ENCODE peak calls at places on chromosomes 4 and X, in six cellular contexts. G is activated CD4-positive, CD25-positive, alpha-beta regulatory T cell treated with anti-CD3 and anti-CD28 coated beads, Interleukin-2, amount 50 U/mL, for 24 hours; W is SK-N-SH treated with all-trans-retinoic acid at 6 μM for 48 hours; J is GM23338; C is effector memory CD8-positive, alpha-beta T cell; L is activated T-cell treated with anti-CD3 and anti-CD28 coated beads, Interleukin-2, amount 50 U/mL, for 4 hours. U is an unnamed sample.

GRCh38 chrX:154827624-154828408 is 6.6 kb downstream of the SMIM9 start:
- ATAC-seq in W (no peak), G (peak), L (peak), C (peak), J (no peak), U (peak)

GRCh38 chr4:139858436-139859225 is 193.0 kb downstream of the MGST2 start:
- ATAC-seq in L (peak), G (peak), W (no peak), J (no peak), C (no peak), U (peak)

GRCh38 chr4:55124337-55125076 is 888 bp downstream of the KDR start:
- ATAC-seq in W (no peak), L (no peak), J (peak), C (no peak), G (no peak), U (no peak)

GRCh38 chrX:135087867-135088266 is 32.5 kb downstream of the ETDB start:
- ATAC-seq in W (no peak), G (no peak), L (no peak), J (no peak), C (no peak), U (no peak)

GRCh38 chr4:114265342-114265741 is 285.9 kb upstream of the ARSJ start:
- ATAC-seq in W (no peak), G (no peak), J (no peak), C (no peak), L (no peak), U (no peak)

GRCh38 chr4:111662496-111662895 is 482.8 kb upstream of the FAM241A start:
- ATAC-seq in L (no peak), G (no peak), C (no peak), W (no peak), J (no peak), U (no peak)

GRCh38 chr4:152565338-152565737 is 29.4 kb upstream of the FBXW7 start:
- ATAC-seq in W (no peak), C (no peak), J (no peak), G (no peak), L (no peak), U (no peak)

GRCh38 chrX:40097492-40098263 is at the start of gene BCOR:
- ATAC-seq in L (peak), C (peak), W (peak), G (peak), J (peak), U (peak)

GRCh38 chr4:187167126-187167525 is 443.5 kb upstream of the FAT1 start:
- ATAC-seq in G (no peak), W (no peak), C (no peak), J (no peak), L (no peak), U (no peak)

GRCh38 chr4:56315041-56315440 is 72.2 kb downstream of the AASDH start:
- ATAC-seq in C (no peak), G (no peak), J (no peak), W (no peak), L (no peak), U (no peak)

GRCh38 chr4:138217567-138217966 is 24.6 kb downstream of the SLC7A11 start:
- ATAC-seq in C (no peak), G (no peak), J (peak), W (no peak), L (no peak), U (no peak)

GRCh38 chrX:21972046-21972445 is 31.5 kb downstream of the SMS start:
- ATAC-seq in C (no peak), L (no peak), J (no peak), W (peak), G (no peak), U (no peak)

GRCh38 chr4:52244773-52245360 is 193.8 kb downstream of the SPATA18 start:
- ATAC-seq in L (no peak), J (no peak), G (no peak), C (no peak), W (no peak), U (no peak)

GRCh38 chr4:74357965-74358364 is 7.0 kb upstream of the EREG start:
- ATAC-seq in J (no peak), C (no peak), G (no peak), W (no peak), L (no peak), U (no peak)

GRCh38 chrX:14829643-14830042 is 43.2 kb downstream of the FANCB start:
- ATAC-seq in G (no peak), C (no peak), L (no peak), J (no peak), W (no peak), U (no peak)

GRCh38 chr4:186920486-186920885 is 196.8 kb upstream of the FAT1 start:
- ATAC-seq in W (no peak), J (no peak), L (no peak), C (no peak), G (no peak), U (no peak)

GRCh38 chr4:32002037-32002747 is 1282.0 kb downstream of the PCDH7 start:
- ATAC-seq in J (no peak), L (no peak), G (no peak), C (no peak), W (no peak), U (no peak)

GRCh38 chrX:35890699-35891098 is 28.8 kb upstream of the CFAP47 start:
- ATAC-seq in G (no peak), C (no peak), L (no peak), W (peak), J (peak), U (no peak)

GRCh38 chr4:1637580-1638271 is 46.4 kb downstream of the FAM53A start:
- ATAC-seq in L (no peak), J (no peak), W (no peak), C (no peak), G (no peak), U (no peak)

GRCh38 chr4:108171541-108172230 is 3.0 kb upstream of the LEF1 start:
- ATAC-seq in W (no peak), L (peak), C (peak), J (peak), G (no peak), U (no peak)

GRCh38 chr4:86564795-86565194 is 29.3 kb upstream of the PTPN13 start:
- ATAC-seq in L (no peak), C (no peak), G (no peak), J (no peak), W (no peak), U (no peak)

GRCh38 chr4:70772929-70773555 is 51.3 kb downstream of the RUFY3 start:
- ATAC-seq in J (no peak), C (no peak), L (no peak), G (no peak), W (no peak), U (no peak)

GRCh38 chrX:43861750-43862149 is 20.5 kb downstream of the MAOB start:
- ATAC-seq in W (no peak), C (no peak), J (no peak), G (no peak), L (no peak), U (no peak)

GRCh38 chr4:139978692-139979091 is 175.3 kb downstream of the MAML3 start:
- ATAC-seq in L (peak), J (no peak), W (no peak), G (peak), C (peak), U (peak)

GRCh38 chr4:103091601-103092223 is 7.9 kb downstream of the BDH2 start:
- ATAC-seq in W (peak), J (peak), G (peak), L (peak), C (peak), U (peak)

GRCh38 chr4:10161840-10162239 is 45.2 kb upstream of the WDR1 start:
- ATAC-seq in W (no peak), G (peak), J (no peak), C (peak), L (peak), U (no peak)

GRCh38 chr4:74969507-74970474 is 36.9 kb downstream of the PARM1 start:
- ATAC-seq in C (no peak), W (peak), G (no peak), J (peak), L (no peak), U (no peak)

GRCh38 chrX:148380614-148381561 is 119.5 kb upstream of the AFF2 start:
- ATAC-seq in C (peak), W (no peak), J (no peak), L (peak), G (peak), U (peak)

GRCh38 chr4:64883087-64883926 is 474.1 kb upstream of the TECRL start:
- ATAC-seq in G (no peak), J (no peak), W (no peak), C (no peak), L (no peak), U (no peak)

GRCh38 chr4:128354205-128354821 is 66.7 kb upstream of the PGRMC2 start:
- ATAC-seq in G (no peak), J (no peak), L (no peak), C (no peak), W (peak), U (no peak)

GRCh38 chr4:47155907-47156306 is 124.5 kb downstream of the GABRB1 start:
- ATAC-seq in J (no peak), G (no peak), C (no peak), L (no peak), W (no peak), U (no peak)

GRCh38 chr4:81421346-81422218 is 50.1 kb downstream of the RASGEF1B start:
- ATAC-seq in L (peak), W (no peak), C (peak), G (peak), J (peak), U (peak)

GRCh38 chr4:2436301-2436700 is 17.5 kb downstream of the CFAP99 start:
- ATAC-seq in G (no peak), C (no peak), J (no peak), W (peak), L (no peak), U (no peak)

GRCh38 chr4:187814737-187815465 is 180.7 kb upstream of the ZFP42 start:
- ATAC-seq in C (no peak), W (no peak), G (no peak), L (no peak), J (no peak), U (no peak)

GRCh38 chr4:38155589-38156294 is 195.5 kb downstream of the PTTG2 start:
- ATAC-seq in W (no peak), C (no peak), J (no peak), G (peak), L (no peak), U (no peak)

GRCh38 chr4:119632216-119632615 is 3.6 kb upstream of the PDE5A start:
- ATAC-seq in G (no peak), C (no peak), J (no peak), W (no peak), L (no peak), U (no peak)

GRCh38 chr4:104826171-104826570 is 320.5 kb upstream of the TET2 start:
- ATAC-seq in G (no peak), L (no peak), J (no peak), C (no peak), W (no peak), U (no peak)

GRCh38 chr4:139815646-139816601 is 150.3 kb downstream of the MGST2 start:
- ATAC-seq in G (peak), L (peak), J (peak), C (no peak), W (peak), U (no peak)